ENCODE peak calls at places on chromosomes 2 and 18, in six cellular contexts. One of them, this sample, is unnamed.

GRCh38 chr2:231047270-231047921 is 9.3 kb upstream of the PSMD1 start:
- DNase-seq in GM12865: no peak
- DNase-seq in psoas muscle: no peak
- DNase-seq in CD8-positive, alpha-beta memory T cell: no peak
- DNase-seq in osteocyte: peak
- DNase-seq in KG1: no peak
- DNase-seq in this sample: no peak

GRCh38 chr18:64994370-64994769 is 756.4 kb upstream of the CDH7 start:
- DNase-seq in GM12865: no peak
- DNase-seq in psoas muscle: no peak
- DNase-seq in CD8-positive, alpha-beta memory T cell: no peak
- DNase-seq in osteocyte: no peak
- DNase-seq in KG1: no peak
- DNase-seq in this sample: no peak

GRCh38 chr18:43882358-43882757 is 605.1 kb upstream of the SYT4 start:
- DNase-seq in GM12865: no peak
- DNase-seq in psoas muscle: peak
- DNase-seq in CD8-positive, alpha-beta memory T cell: no peak
- DNase-seq in osteocyte: no peak
- DNase-seq in KG1: no peak
- DNase-seq in this sample: no peak

GRCh38 chr18:79396431-79397287 is 929 bp downstream of the NFATC1 start:
- DNase-seq in GM12865: peak
- DNase-seq in psoas muscle: peak
- DNase-seq in CD8-positive, alpha-beta memory T cell: peak
- DNase-seq in osteocyte: no peak
- DNase-seq in KG1: no peak
- DNase-seq in this sample: no peak

GRCh38 chr2:101766871-101767739 is 69.6 kb downstream of the MAP4K4 start:
- DNase-seq in GM12865: no peak
- DNase-seq in psoas muscle: no peak
- DNase-seq in CD8-positive, alpha-beta memory T cell: no peak
- DNase-seq in osteocyte: no peak
- DNase-seq in KG1: no peak
- DNase-seq in this sample: no peak

GRCh38 chr18:293557-293956 is 25.7 kb upstream of the THOC1 start:
- DNase-seq in GM12865: no peak
- DNase-seq in psoas muscle: no peak
- DNase-seq in CD8-positive, alpha-beta memory T cell: no peak
- DNase-seq in osteocyte: no peak
- DNase-seq in KG1: no peak
- DNase-seq in this sample: no peak

GRCh38 chr2:1911811-1912210 is 167.5 kb upstream of the PXDN start:
- DNase-seq in GM12865: no peak
- DNase-seq in psoas muscle: no peak
- DNase-seq in CD8-positive, alpha-beta memory T cell: no peak
- DNase-seq in osteocyte: no peak
- DNase-seq in KG1: no peak
- DNase-seq in this sample: no peak

GRCh38 chr2:112156152-112156986 is 18.2 kb downstream of the FBLN7 start:
- DNase-seq in GM12865: no peak
- DNase-seq in psoas muscle: no peak
- DNase-seq in CD8-positive, alpha-beta memory T cell: peak
- DNase-seq in osteocyte: no peak
- DNase-seq in KG1: no peak
- DNase-seq in this sample: no peak

GRCh38 chr2:144331652-144332355 is 188.1 kb downstream of the ZEB2 start:
- DNase-seq in GM12865: no peak
- DNase-seq in psoas muscle: no peak
- DNase-seq in CD8-positive, alpha-beta memory T cell: peak
- DNase-seq in osteocyte: peak
- DNase-seq in KG1: peak
- DNase-seq in this sample: peak

GRCh38 chr18:58128286-58129018 is 84.4 kb downstream of the NEDD4L start:
- DNase-seq in GM12865: no peak
- DNase-seq in psoas muscle: no peak
- DNase-seq in CD8-positive, alpha-beta memory T cell: no peak
- DNase-seq in osteocyte: no peak
- DNase-seq in KG1: no peak
- DNase-seq in this sample: no peak

GRCh38 chr2:219252084-219252483 is 959 bp upstream of the TUBA4B start:
- DNase-seq in GM12865: peak
- DNase-seq in psoas muscle: no peak
- DNase-seq in CD8-positive, alpha-beta memory T cell: peak
- DNase-seq in osteocyte: no peak
- DNase-seq in KG1: no peak
- DNase-seq in this sample: no peak

GRCh38 chr18:56431551-56431950 is 206.8 kb downstream of the TXNL1 start:
- DNase-seq in GM12865: peak
- DNase-seq in psoas muscle: no peak
- DNase-seq in CD8-positive, alpha-beta memory T cell: no peak
- DNase-seq in osteocyte: no peak
- DNase-seq in KG1: no peak
- DNase-seq in this sample: no peak

GRCh38 chr2:57376985-57377384 is 669.6 kb upstream of the VRK2 start:
- DNase-seq in GM12865: no peak
- DNase-seq in psoas muscle: no peak
- DNase-seq in CD8-positive, alpha-beta memory T cell: no peak
- DNase-seq in osteocyte: no peak
- DNase-seq in KG1: no peak
- DNase-seq in this sample: no peak

GRCh38 chr2:195316485-195316884 is 340.5 kb upstream of the SLC39A10 start:
- DNase-seq in GM12865: no peak
- DNase-seq in psoas muscle: no peak
- DNase-seq in CD8-positive, alpha-beta memory T cell: no peak
- DNase-seq in osteocyte: no peak
- DNase-seq in KG1: no peak
- DNase-seq in this sample: no peak

GRCh38 chr2:159760321-159760720 is 37.7 kb downstream of the CD302 start:
- DNase-seq in GM12865: no peak
- DNase-seq in psoas muscle: no peak
- DNase-seq in CD8-positive, alpha-beta memory T cell: no peak
- DNase-seq in osteocyte: no peak
- DNase-seq in KG1: no peak
- DNase-seq in this sample: no peak